ENCODE peak calls at places on chromosome 21, in four cellular contexts. Q is hypothalamus; H is stimulated activated CD4-positive, alpha-beta T cell treated with anti-CD3 and anti-CD28 coated beads, Interleukin-15, amount 100 ng/mL, for 1 hour; B is memory B cell. Z is an unnamed sample.

GRCh38 chr21:41634211-41634694 is 126.3 kb upstream of the TMPRSS2 start:
- DNase-seq in Q (no peak), H (no peak), B (no peak), Z (no peak)

GRCh38 chr21:44548381-44548780 is 2.9 kb downstream of the KRTAP10-2 start:
- DNase-seq in Q (no peak), H (no peak), B (no peak), Z (no peak)

GRCh38 chr21:42101246-42101645 is 30.1 kb downstream of the UMODL1 start:
- DNase-seq in Q (no peak), H (no peak), B (no peak), Z (no peak)

GRCh38 chr21:39094087-39094785 is 89.0 kb downstream of the PSMG1 start:
- DNase-seq in Q (no peak), H (no peak), B (no peak), Z (no peak)

GRCh38 chr21:44930543-44930981 is 9.3 kb upstream of the SLX9 start:
- DNase-seq in Q (no peak), H (no peak), B (peak), Z (no peak)

GRCh38 chr21:32413697-32414578 is 1.4 kb downstream of the EVA1C start:
- DNase-seq in Q (no peak), H (no peak), B (no peak), Z (no peak)

GRCh38 chr21:45613881-45614280 is 29.6 kb upstream of the PCBP3 start:
- DNase-seq in Q (no peak), H (no peak), B (no peak), Z (no peak)

GRCh38 chr21:31180256-31181088 is 142.2 kb upstream of the KRTAP19-8 start:
- DNase-seq in Q (no peak), H (no peak), B (no peak), Z (peak)

GRCh38 chr21:41955516-41955915 is 1.7 kb upstream of the C2CD2 start:
- DNase-seq in Q (no peak), H (no peak), B (no peak), Z (no peak)

GRCh38 chr21:46211786-46212720 is 16.5 kb downstream of the LSS start:
- DNase-seq in Q (no peak), H (no peak), B (no peak), Z (peak)

GRCh38 chr21:45634511-45635183 is 8.9 kb upstream of the PCBP3 start:
- DNase-seq in Q (no peak), H (no peak), B (peak), Z (no peak)

GRCh38 chr21:45277101-45278045 is 10.3 kb downstream of the POFUT2 start:
- DNase-seq in Q (no peak), H (no peak), B (no peak), Z (no peak)

GRCh38 chr21:43805275-43805800 is 16.0 kb downstream of the RRP1 start:
- DNase-seq in Q (no peak), H (no peak), B (peak), Z (no peak)